ENCODE peak calls at places on chromosomes 13 and 19, in five cellular contexts. One of them, this sample, is unnamed.

GRCh38 chr13:99871249-99871898 is 100.2 kb downstream of the ZIC5 start:
- DNase-seq in transverse colon: no peak
- DNase-seq in uterus: no peak
- DNase-seq in IMR-90: no peak
- DNase-seq in ovary: no peak
- DNase-seq in this sample: no peak

GRCh38 chr13:110616103-110617101 is 1.1 kb downstream of the NAXD start:
- DNase-seq in transverse colon: peak; percentile 52
- DNase-seq in uterus: no peak
- DNase-seq in IMR-90: peak; percentile 72
- DNase-seq in ovary: peak; percentile 60
- DNase-seq in this sample: peak; percentile 67

GRCh38 chr13:37701306-37701705 is 102.7 kb upstream of the POSTN start:
- DNase-seq in transverse colon: no peak
- DNase-seq in uterus: no peak
- DNase-seq in IMR-90: peak; percentile 67
- DNase-seq in ovary: no peak
- DNase-seq in this sample: no peak

GRCh38 chr19:18438331-18439024 is 545 bp upstream of the ISYNA1 start:
- DNase-seq in transverse colon: no peak
- DNase-seq in uterus: peak; percentile 83
- DNase-seq in IMR-90: no peak
- DNase-seq in ovary: peak; percentile 84
- DNase-seq in this sample: peak; percentile 88

GRCh38 chr19:42191855-42192254 is 25.6 kb downstream of the DEDD2 start:
- DNase-seq in transverse colon: peak; percentile 84
- DNase-seq in uterus: no peak
- DNase-seq in IMR-90: peak; percentile 84
- DNase-seq in ovary: no peak
- DNase-seq in this sample: no peak

GRCh38 chr13:62320129-62320724 is 904.6 kb upstream of the PCDH20 start:
- DNase-seq in transverse colon: no peak
- DNase-seq in uterus: no peak
- DNase-seq in IMR-90: peak; percentile 75
- DNase-seq in ovary: no peak
- DNase-seq in this sample: no peak

GRCh38 chr13:62250501-62251175 is 835.0 kb upstream of the PCDH20 start:
- DNase-seq in transverse colon: no peak
- DNase-seq in uterus: no peak
- DNase-seq in IMR-90: no peak
- DNase-seq in ovary: no peak
- DNase-seq in this sample: no peak

GRCh38 chr19:48760514-48761221 is 5.3 kb downstream of the FGF21 start:
- DNase-seq in transverse colon: no peak
- DNase-seq in uterus: no peak
- DNase-seq in IMR-90: no peak
- DNase-seq in ovary: no peak
- DNase-seq in this sample: no peak

GRCh38 chr13:49681837-49682236 is 9.4 kb downstream of the EBPL start:
- DNase-seq in transverse colon: no peak
- DNase-seq in uterus: no peak
- DNase-seq in IMR-90: peak; percentile 55
- DNase-seq in ovary: no peak
- DNase-seq in this sample: no peak

GRCh38 chr19:35476149-35476548 is 14.1 kb downstream of the KRTDAP start:
- DNase-seq in transverse colon: no peak
- DNase-seq in uterus: no peak
- DNase-seq in IMR-90: no peak
- DNase-seq in ovary: no peak
- DNase-seq in this sample: no peak

GRCh38 chr13:74062933-74063332 is 71.3 kb downstream of the KLF12 start:
- DNase-seq in transverse colon: peak; percentile 23
- DNase-seq in uterus: peak; percentile 49
- DNase-seq in IMR-90: peak; percentile 74
- DNase-seq in ovary: peak; percentile 52
- DNase-seq in this sample: peak; percentile 41

GRCh38 chr19:46648070-46648960 is 12.3 kb upstream of the GNG8 start:
- DNase-seq in transverse colon: no peak
- DNase-seq in uterus: no peak
- DNase-seq in IMR-90: no peak
- DNase-seq in ovary: no peak
- DNase-seq in this sample: no peak

GRCh38 chr19:32322541-32322940 is 22.9 kb upstream of the ZNF507 start:
- DNase-seq in transverse colon: peak; percentile 12
- DNase-seq in uterus: no peak
- DNase-seq in IMR-90: no peak
- DNase-seq in ovary: no peak
- DNase-seq in this sample: no peak

GRCh38 chr19:32316034-32316433 is 29.4 kb upstream of the ZNF507 start:
- DNase-seq in transverse colon: no peak
- DNase-seq in uterus: no peak
- DNase-seq in IMR-90: no peak
- DNase-seq in ovary: no peak
- DNase-seq in this sample: no peak

GRCh38 chr19:32317045-32317444 is 28.4 kb upstream of the ZNF507 start:
- DNase-seq in transverse colon: no peak
- DNase-seq in uterus: no peak
- DNase-seq in IMR-90: no peak
- DNase-seq in ovary: no peak
- DNase-seq in this sample: no peak

GRCh38 chr19:32313866-32314265 is 31.5 kb upstream of the ZNF507 start:
- DNase-seq in transverse colon: no peak
- DNase-seq in uterus: no peak
- DNase-seq in IMR-90: no peak
- DNase-seq in ovary: no peak
- DNase-seq in this sample: no peak

DNA sequence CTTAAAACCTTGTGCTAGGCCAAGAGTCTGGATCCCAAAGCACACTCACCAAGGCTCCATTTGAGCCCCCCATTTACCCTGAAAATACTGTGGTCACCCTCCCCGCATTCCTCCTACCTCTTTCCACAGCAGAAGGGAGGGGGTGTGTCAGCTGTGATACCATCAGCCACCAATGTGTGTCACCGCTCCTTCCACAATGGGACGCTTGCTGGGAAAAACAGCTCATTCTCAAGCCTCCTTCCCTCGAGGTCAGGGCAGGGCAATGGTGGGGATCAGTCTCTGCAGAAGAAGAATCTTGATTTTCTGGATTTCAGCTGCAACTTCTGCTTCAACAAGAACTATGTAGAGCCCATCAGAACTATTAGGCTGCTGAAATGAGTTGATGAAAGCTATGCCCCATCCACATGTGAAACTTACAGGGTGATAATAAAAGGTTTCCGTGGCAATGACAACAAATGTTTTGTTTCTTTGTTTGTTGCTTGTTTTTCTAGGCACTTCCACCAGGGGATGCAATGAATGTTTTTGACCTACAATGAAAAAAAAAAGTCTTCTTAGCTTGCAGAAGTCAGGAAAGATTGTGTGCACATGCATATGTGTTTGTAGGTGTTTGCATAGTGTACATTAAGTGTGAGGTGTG is 26.4 kb upstream of the ZNF507 start:
- DNase-seq in transverse colon: no peak
- DNase-seq in uterus: no peak
- DNase-seq in IMR-90: no peak
- DNase-seq in ovary: no peak
- DNase-seq in this sample: peak; percentile 23
- TF ChIP-seq CTCF in transverse colon: peak; percentile 19
- TF ChIP-seq CTCF in uterus: no peak
- TF ChIP-seq CTCF in IMR-90: peak; percentile 19
- TF ChIP-seq CTCF in ovary: no peak
- TF ChIP-seq CTCF in this sample: peak; percentile 20

GRCh38 chr19:50432658-50433057 is at the start of gene MYBPC2:
- DNase-seq in transverse colon: peak; percentile 33
- DNase-seq in uterus: no peak
- DNase-seq in IMR-90: no peak
- DNase-seq in ovary: no peak
- DNase-seq in this sample: no peak
- TF ChIP-seq POLR2A in transverse colon: no peak
- TF ChIP-seq POLR2A in uterus: no peak
- TF ChIP-seq POLR2A in IMR-90: no peak
- TF ChIP-seq POLR2A in ovary: no peak
- TF ChIP-seq POLR2A in this sample: no peak

DNA sequence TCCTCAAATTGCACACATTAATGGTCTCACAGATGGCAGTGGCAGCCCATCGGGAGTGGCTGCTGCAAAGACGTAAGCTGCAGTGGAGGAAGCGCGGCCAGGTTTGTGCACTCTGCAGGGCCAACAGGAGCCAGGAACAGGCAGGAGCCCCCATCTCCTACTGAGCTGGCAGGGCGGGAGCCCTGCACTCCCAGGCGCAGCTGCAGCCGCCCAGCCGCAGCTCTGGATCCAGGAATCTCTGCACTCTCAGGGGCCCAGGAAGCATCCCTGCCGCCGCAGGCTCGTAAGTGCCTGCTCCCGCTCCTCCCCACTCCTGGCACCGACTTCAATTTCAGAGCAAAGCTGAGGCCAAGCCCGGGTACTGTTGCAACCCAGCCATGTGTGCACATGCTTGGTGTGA is 37.5 kb downstream of the ANKRD27 start:
- DNase-seq in transverse colon: no peak
- DNase-seq in uterus: no peak
- DNase-seq in IMR-90: no peak
- DNase-seq in ovary: no peak
- DNase-seq in this sample: no peak
- H3K36me3 ChIP-seq in transverse colon: no peaks in the 10 kb centered on the region
- H3K36me3 ChIP-seq in uterus: no peaks in the 10 kb centered on the region
- H3K36me3 ChIP-seq in IMR-90: peaks cover 47% of the 10 kb centered on the region
- H3K36me3 ChIP-seq in ovary: no peaks in the 10 kb centered on the region
- H3K36me3 ChIP-seq in this sample: no peaks in the 10 kb centered on the region

DNA sequence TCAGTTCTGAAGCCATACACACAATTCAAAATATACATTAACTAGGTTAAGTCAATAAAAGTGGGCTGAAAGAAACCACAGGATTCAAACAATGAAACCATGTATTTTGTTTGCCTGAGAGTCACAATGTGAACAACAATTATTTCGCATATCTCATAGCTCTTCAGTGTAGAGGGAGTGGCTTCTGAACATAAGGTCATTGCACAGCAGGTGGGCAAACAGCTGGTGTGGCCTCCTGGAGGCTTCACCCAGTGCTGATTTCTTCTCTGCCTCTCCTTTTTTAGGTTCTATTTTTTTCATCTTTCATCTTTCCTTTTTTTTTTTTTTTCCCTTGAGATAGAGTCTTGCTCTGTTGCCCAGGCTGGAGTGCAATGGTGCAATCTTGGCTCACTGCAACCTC is 40.4 kb upstream of the ZNF254 start:
- DNase-seq in transverse colon: no peak
- DNase-seq in uterus: no peak
- DNase-seq in IMR-90: no peak
- DNase-seq in ovary: no peak
- DNase-seq in this sample: no peak
- TF ChIP-seq CTCF in transverse colon: no peak
- TF ChIP-seq CTCF in uterus: no peak
- TF ChIP-seq CTCF in IMR-90: no peak
- TF ChIP-seq CTCF in ovary: no peak
- TF ChIP-seq CTCF in this sample: no peak

GRCh38 chr19:40403262-40403984 is 9.8 kb downstream of the PRX start:
- DNase-seq in transverse colon: peak; percentile 95
- DNase-seq in uterus: peak; percentile 90
- DNase-seq in IMR-90: peak; percentile 84
- DNase-seq in ovary: peak; percentile 87
- DNase-seq in this sample: peak; percentile 95
- TF ChIP-seq POLR2A in transverse colon: peak; percentile 48
- TF ChIP-seq POLR2A in uterus: no peak
- TF ChIP-seq POLR2A in IMR-90: no peak
- TF ChIP-seq POLR2A in ovary: no peak
- TF ChIP-seq POLR2A in this sample: no peak